ENCODE peak calls at places on chromosome 5, in ten cellular contexts. E is thyroid gland, S is Peyer's patch, K is suprapubic skin, R is body of pancreas, U is A549, G is stomach, O is IMR-90, J is heart left ventricle, F is tibial nerve. V is an unnamed sample. For H3K9me3 and H3K4me1, the result is how much of the 10 kb centered on the place peaks cover.

GRCh38 chr5:82813951-82814350 is 263.2 kb downstream of the TMEM167A start:
- DNase-seq in E (no peak), S (no peak), K (no peak), R (no peak), U (no peak), G (no peak), O (no peak), J (no peak), F (no peak), V (no peak)

GRCh38 chr5:171549259-171549658 is 129.8 kb downstream of the FGF18 start:
- DNase-seq in E (no peak), S (no peak), K (no peak), R (no peak), U (no peak), G (no peak), O (no peak), J (no peak), F (no peak), V (no peak)

GRCh38 chr5:3639175-3639574 is 43.5 kb downstream of the IRX1 start:
- DNase-seq in E (no peak), S (no peak), K (no peak), R (no peak), U (no peak), G (no peak), O (no peak), J (no peak), F (no peak), V (no peak)

GRCh38 chr5:33032161-33033085 is 321.3 kb downstream of the NPR3 start:
- DNase-seq in E (no peak), S (no peak), K (no peak), R (no peak), U (no peak), G (no peak), O (peak), J (no peak), F (no peak), V (peak)

GRCh38 chr5:158026248-158027031 is 167.5 kb upstream of the CLINT1 start:
- DNase-seq in E (no peak), S (no peak), K (no peak), R (peak), U (no peak), G (no peak), O (no peak), J (no peak), F (no peak), V (no peak)

GRCh38 chr5:140041492-140042421 is 1.3 kb downstream of the NRG2 start:
- DNase-seq in E (peak), S (no peak), K (peak), R (peak), U (peak), G (peak), O (peak), J (peak), F (peak), V (peak)

GRCh38 chr5:150278046-150278760 is 11.4 kb downstream of the CAMK2A start:
- DNase-seq in E (no peak), S (no peak), K (no peak), R (no peak), U (no peak), G (no peak), O (peak), J (no peak), F (no peak), V (no peak)

GRCh38 chr5:119470105-119470763 is 17.9 kb downstream of the HSD17B4 start:
- DNase-seq in E (no peak), S (no peak), K (no peak), R (no peak), U (no peak), G (no peak), O (no peak), J (no peak), F (no peak), V (no peak)

GRCh38 chr5:9545959-9546851 is at the start of gene SEMA5A:
- DNase-seq in E (peak), S (no peak), K (peak), R (peak), U (no peak), G (peak), O (peak), J (peak), F (peak), V (peak)

GRCh38 chr5:82551220-82551619 is 273.1 kb upstream of the RPS23 start:
- DNase-seq in E (no peak), S (no peak), K (no peak), R (no peak), U (no peak), G (no peak), O (no peak), J (no peak), F (no peak), V (no peak)

GRCh38 chr5:173771058-173771742 is 116.9 kb upstream of the CPEB4 start:
- DNase-seq in E (no peak), S (no peak), K (no peak), R (no peak), U (no peak), G (peak), O (no peak), J (no peak), F (no peak), V (peak)

GRCh38 chr5:173753307-173754168 is 134.6 kb upstream of the CPEB4 start:
- DNase-seq in E (peak), S (no peak), K (no peak), R (no peak), U (no peak), G (no peak), O (peak), J (peak), F (no peak), V (no peak)

GRCh38 chr5:73286891-73287290 is 113.9 kb downstream of the TMEM174 start:
- DNase-seq in E (no peak), S (no peak), K (no peak), R (no peak), U (no peak), G (no peak), O (peak), J (no peak), F (no peak), V (no peak)

GRCh38 chr5:139557811-139558210 is 3.3 kb upstream of the UBE2D2 start:
- DNase-seq in E (peak), S (no peak), K (no peak), R (no peak), U (no peak), G (no peak), O (peak), J (no peak), F (no peak), V (no peak)

GRCh38 chr5:154164182-154164581 is 26.4 kb upstream of the GALNT10 start:
- DNase-seq in E (no peak), S (no peak), K (no peak), R (no peak), U (no peak), G (no peak), O (no peak), J (no peak), F (no peak), V (no peak)

GRCh38 chr5:166909040-166909439 is 1382.4 kb upstream of the WWC1 start:
- DNase-seq in E (no peak), S (no peak), K (no peak), R (no peak), U (no peak), G (no peak), O (no peak), J (no peak), F (no peak), V (no peak)

GRCh38 chr5:170278611-170279500 is 18.7 kb downstream of the LCP2 start:
- DNase-seq in E (no peak), S (peak), K (no peak), R (peak), U (no peak), G (peak), O (no peak), J (no peak), F (no peak), V (no peak)

GRCh38 chr5:119578937-119579336 is 50.4 kb upstream of the FAM170A start:
- DNase-seq in E (no peak), S (no peak), K (no peak), R (peak), U (peak), G (no peak), O (peak), J (no peak), F (no peak), V (peak)

GRCh38 chr5:140040358-140040757 is 2.7 kb downstream of the NRG2 start:
- DNase-seq in E (no peak), S (no peak), K (no peak), R (no peak), U (no peak), G (no peak), O (no peak), J (no peak), F (no peak), V (no peak)

GRCh38 chr5:13664377-13664776 is 280.1 kb downstream of the DNAH5 start:
- DNase-seq in E (no peak), S (no peak), K (no peak), R (no peak), U (no peak), G (no peak), O (peak), J (no peak), F (no peak), V (no peak)

GRCh38 chr5:137939331-137939730 is 50.1 kb downstream of the PKD2L2 start:
- DNase-seq in E (no peak), S (no peak), K (no peak), R (no peak), U (no peak), G (no peak), O (no peak), J (no peak), F (no peak), V (no peak)

GRCh38 chr5:150116667-150117395 is 30.5 kb upstream of the CSF1R start:
- DNase-seq in E (no peak), S (no peak), K (no peak), R (no peak), U (no peak), G (peak), O (peak), J (no peak), F (peak), V (no peak)

GRCh38 chr5:3200356-3200755 is 395.3 kb upstream of the IRX1 start:
- DNase-seq in E (no peak), S (no peak), K (no peak), R (no peak), U (no peak), G (no peak), O (no peak), J (no peak), F (no peak), V (no peak)

GRCh38 chr5:135212361-135213033 is 178.5 kb upstream of the PITX1 start:
- DNase-seq in E (no peak), S (no peak), K (no peak), R (no peak), U (no peak), G (peak), O (no peak), J (no peak), F (no peak), V (no peak)

GRCh38 chr5:156934450-156935211 is 28.4 kb downstream of the TIMD4 start:
- DNase-seq in E (peak), S (peak), K (no peak), R (peak), U (peak), G (no peak), O (no peak), J (no peak), F (no peak), V (peak)

GRCh38 chr5:122871669-122872068 is 26.3 kb downstream of the SNX24 start:
- DNase-seq in E (no peak), S (no peak), K (no peak), R (no peak), U (no peak), G (no peak), O (no peak), J (no peak), F (no peak), V (no peak)

GRCh38 chr5:170184007-170184687 is 48.6 kb upstream of the C5orf58 start:
- DNase-seq in E (peak), S (peak), K (peak), R (peak), U (peak), G (peak), O (peak), J (peak), F (peak), V (peak)

GRCh38 chr5:67031689-67032088 is 164.9 kb downstream of the CD180 start:
- DNase-seq in E (no peak), S (no peak), K (no peak), R (no peak), U (no peak), G (no peak), O (no peak), J (no peak), F (no peak), V (no peak)

GRCh38 chr5:16547200-16547842 is 69.5 kb downstream of the RETREG1 start:
- DNase-seq in E (no peak), S (no peak), K (no peak), R (no peak), U (no peak), G (no peak), O (no peak), J (no peak), F (no peak), V (no peak)
- H3K9me3 ChIP-seq in E (under half), S (under half), K (under half), R (under half), U (under half), G (under half), O (under half), J (under half), F (under half), V (under half)

GRCh38 chr5:36744678-36745659 is 131.6 kb upstream of the NIPBL start:
- DNase-seq in E (peak), S (peak), K (peak), R (peak), U (peak), G (peak), O (peak), J (peak), F (peak), V (peak)
- TF ChIP-seq POLR2A in E (peak), S (peak), K (no peak), R (peak), U (no peak), G (no peak), O (no peak), J (no peak), F (no peak), V (no peak)

DNA sequence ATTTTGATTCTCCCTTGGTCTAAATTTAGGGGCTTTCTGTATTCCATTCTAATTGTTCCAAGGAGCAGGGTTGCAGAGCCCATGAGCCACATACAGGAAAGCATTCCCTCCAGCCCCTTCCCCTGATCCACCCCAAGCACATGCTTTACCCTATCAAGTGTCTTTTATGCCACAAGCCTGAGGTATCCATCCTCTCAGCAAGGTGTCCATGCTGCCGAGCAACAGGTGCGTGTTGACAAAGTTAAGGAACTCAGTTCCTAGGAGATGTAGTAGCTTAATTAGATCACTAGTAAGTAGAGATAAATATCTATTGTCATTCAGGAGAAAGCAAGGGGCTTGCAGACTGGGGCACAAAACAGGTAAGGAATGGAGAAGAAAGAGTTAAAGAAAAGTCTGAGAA is 57.8 kb downstream of the FEM1C start:
- DNase-seq in E (no peak), S (no peak), K (no peak), R (no peak), U (no peak), G (no peak), O (no peak), J (no peak), F (no peak), V (no peak)
- H3K4me1 ChIP-seq in E (under half), S (under half), K (under half), R (under half), U (under half), G (under half), O (under half), J (under half), F (under half), V (under half)

DNA sequence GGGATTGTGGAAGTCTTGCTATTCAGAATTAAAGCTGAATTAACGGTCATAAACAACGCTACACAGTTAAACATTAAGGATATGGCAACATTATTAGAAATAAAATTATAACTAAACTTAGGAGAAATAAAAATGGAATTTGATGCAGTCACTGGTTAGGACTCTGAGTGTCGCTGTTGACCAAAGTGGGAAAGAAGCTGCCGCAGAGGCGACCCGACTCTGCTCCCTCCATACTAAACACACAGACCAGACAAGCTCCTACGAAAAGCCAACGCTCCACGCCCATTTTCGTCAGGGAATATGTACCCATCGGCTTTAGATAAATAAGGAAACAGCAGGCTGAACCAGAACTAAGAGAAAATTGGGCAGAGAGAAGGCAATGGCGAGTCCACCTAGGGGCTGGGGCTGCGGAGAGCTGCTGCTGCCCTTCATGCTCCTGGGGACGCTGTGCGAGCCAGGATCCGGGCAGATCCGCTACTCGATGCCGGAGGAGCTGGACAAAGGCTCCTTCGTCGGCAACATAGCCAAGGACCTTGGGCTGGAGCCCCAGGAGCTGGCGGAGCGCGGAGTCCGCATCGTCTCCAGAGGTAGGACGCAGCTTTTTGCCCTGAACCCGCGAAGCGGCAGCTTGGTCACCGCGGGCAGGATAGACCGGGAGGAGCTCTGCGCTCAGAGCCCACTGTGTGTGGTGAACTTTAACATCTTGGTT is at the start of gene PCDHGA5:
- DNase-seq in E (no peak), S (no peak), K (no peak), R (no peak), U (no peak), G (no peak), O (peak), J (no peak), F (no peak), V (no peak)
- H3K9me3 ChIP-seq in E (under half), S (under half), K (half or more), R (half or more), U (half or more), G (half or more), O (half or more), J (half or more), F (half or more), V (under half)

DNA sequence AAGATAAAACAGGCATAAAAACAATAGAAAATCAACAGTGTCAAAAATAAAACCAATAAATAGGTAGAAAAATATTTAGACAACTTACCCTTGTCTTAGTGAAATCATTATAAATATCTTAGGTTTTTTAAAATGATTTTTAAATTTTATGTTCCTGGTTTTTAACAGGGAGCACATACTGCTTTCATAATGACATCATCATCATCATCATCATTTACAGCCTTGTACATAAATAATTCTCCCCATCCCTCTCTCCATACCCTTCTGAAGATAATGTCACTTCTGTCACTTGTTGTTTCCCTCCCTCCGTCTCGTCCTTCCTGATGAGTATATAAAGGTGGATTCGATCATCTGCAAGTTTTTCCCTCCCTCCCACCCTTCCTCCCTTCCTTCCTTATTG is 56.6 kb downstream of the CDH9 start:
- DNase-seq in E (no peak), S (no peak), K (no peak), R (no peak), U (no peak), G (no peak), O (no peak), J (no peak), F (no peak), V (no peak)
- TF ChIP-seq POLR2A in E (no peak), S (no peak), K (no peak), R (no peak), U (no peak), G (no peak), O (no peak), J (no peak), F (no peak), V (no peak)

GRCh38 chr5:40679071-40679997 is at the start of gene PTGER4:
- DNase-seq in E (peak), S (peak), K (peak), R (peak), U (peak), G (peak), O (peak), J (peak), F (peak), V (peak)
- H3K4me1 ChIP-seq in E (under half), S (under half), K (half or more), R (under half), U (under half), G (half or more), O (under half), J (under half), F (under half), V (under half)

V was measured in testis.